ENCODE peak calls at places on chromosomes 1 and 21, in nine cellular contexts. One of them, this sample, is unnamed.

GRCh38 chr1:87642581-87643129 is 314.0 kb downstream of the LMO4 start:
- DNase-seq in right lobe of liver: no peak
- DNase-seq in neural crest cell: no peak
- DNase-seq in GM20000: no peak
- DNase-seq in astrocyte of the spinal cord: peak
- DNase-seq in AG09319: no peak
- DNase-seq in fibroblast of pulmonary artery: peak
- DNase-seq in progenitor cell of endocrine pancreas: no peak
- DNase-seq in bronchial epithelial cell: no peak
- DNase-seq in this sample: no peak

GRCh38 chr1:78383923-78384322 is 106.9 kb upstream of the PTGFR start:
- DNase-seq in right lobe of liver: no peak
- DNase-seq in neural crest cell: no peak
- DNase-seq in GM20000: no peak
- DNase-seq in astrocyte of the spinal cord: no peak
- DNase-seq in AG09319: no peak
- DNase-seq in fibroblast of pulmonary artery: peak
- DNase-seq in progenitor cell of endocrine pancreas: no peak
- DNase-seq in bronchial epithelial cell: peak
- DNase-seq in this sample: no peak

GRCh38 chr1:9687876-9688582 is 36.5 kb downstream of the PIK3CD start:
- DNase-seq in right lobe of liver: peak
- DNase-seq in neural crest cell: peak
- DNase-seq in GM20000: no peak
- DNase-seq in astrocyte of the spinal cord: peak
- DNase-seq in AG09319: no peak
- DNase-seq in fibroblast of pulmonary artery: peak
- DNase-seq in progenitor cell of endocrine pancreas: peak
- DNase-seq in bronchial epithelial cell: no peak
- DNase-seq in this sample: peak

GRCh38 chr1:208358681-208359080 is 114.5 kb upstream of the PLXNA2 start:
- DNase-seq in right lobe of liver: no peak
- DNase-seq in neural crest cell: no peak
- DNase-seq in GM20000: no peak
- DNase-seq in astrocyte of the spinal cord: no peak
- DNase-seq in AG09319: no peak
- DNase-seq in fibroblast of pulmonary artery: no peak
- DNase-seq in progenitor cell of endocrine pancreas: no peak
- DNase-seq in bronchial epithelial cell: no peak
- DNase-seq in this sample: no peak

GRCh38 chr1:172255223-172255560 is 165.3 kb upstream of the C1orf105 start:
- DNase-seq in right lobe of liver: no peak
- DNase-seq in neural crest cell: no peak
- DNase-seq in GM20000: no peak
- DNase-seq in astrocyte of the spinal cord: no peak
- DNase-seq in AG09319: no peak
- DNase-seq in fibroblast of pulmonary artery: no peak
- DNase-seq in progenitor cell of endocrine pancreas: no peak
- DNase-seq in bronchial epithelial cell: no peak
- DNase-seq in this sample: no peak

GRCh38 chr21:14977814-14978213 is 87.0 kb downstream of the NRIP1 start:
- DNase-seq in right lobe of liver: no peak
- DNase-seq in neural crest cell: no peak
- DNase-seq in GM20000: no peak
- DNase-seq in astrocyte of the spinal cord: no peak
- DNase-seq in AG09319: no peak
- DNase-seq in fibroblast of pulmonary artery: no peak
- DNase-seq in progenitor cell of endocrine pancreas: no peak
- DNase-seq in bronchial epithelial cell: no peak
- DNase-seq in this sample: no peak

GRCh38 chr21:18384771-18385170 is 18.8 kb downstream of the TMPRSS15 start:
- DNase-seq in right lobe of liver: no peak
- DNase-seq in neural crest cell: no peak
- DNase-seq in GM20000: no peak
- DNase-seq in astrocyte of the spinal cord: peak
- DNase-seq in AG09319: no peak
- DNase-seq in fibroblast of pulmonary artery: peak
- DNase-seq in progenitor cell of endocrine pancreas: no peak
- DNase-seq in bronchial epithelial cell: peak
- DNase-seq in this sample: no peak

GRCh38 chr1:231390071-231390470 is 32.0 kb downstream of the EGLN1 start:
- DNase-seq in right lobe of liver: no peak
- DNase-seq in neural crest cell: no peak
- DNase-seq in GM20000: no peak
- DNase-seq in astrocyte of the spinal cord: peak
- DNase-seq in AG09319: no peak
- DNase-seq in fibroblast of pulmonary artery: peak
- DNase-seq in progenitor cell of endocrine pancreas: no peak
- DNase-seq in bronchial epithelial cell: peak
- DNase-seq in this sample: no peak

GRCh38 chr1:66730462-66730861 is 21.8 kb upstream of the DYNLT5 start:
- DNase-seq in right lobe of liver: no peak
- DNase-seq in neural crest cell: no peak
- DNase-seq in GM20000: no peak
- DNase-seq in astrocyte of the spinal cord: no peak
- DNase-seq in AG09319: no peak
- DNase-seq in fibroblast of pulmonary artery: no peak
- DNase-seq in progenitor cell of endocrine pancreas: no peak
- DNase-seq in bronchial epithelial cell: no peak
- DNase-seq in this sample: no peak

GRCh38 chr1:12487520-12487919 is 130.5 kb downstream of the DHRS3 start:
- DNase-seq in right lobe of liver: no peak
- DNase-seq in neural crest cell: no peak
- DNase-seq in GM20000: no peak
- DNase-seq in astrocyte of the spinal cord: no peak
- DNase-seq in AG09319: no peak
- DNase-seq in fibroblast of pulmonary artery: no peak
- DNase-seq in progenitor cell of endocrine pancreas: no peak
- DNase-seq in bronchial epithelial cell: no peak
- DNase-seq in this sample: no peak

GRCh38 chr1:180484490-180484889 is 17.9 kb downstream of the ACBD6 start:
- DNase-seq in right lobe of liver: no peak
- DNase-seq in neural crest cell: no peak
- DNase-seq in GM20000: no peak
- DNase-seq in astrocyte of the spinal cord: no peak
- DNase-seq in AG09319: no peak
- DNase-seq in fibroblast of pulmonary artery: no peak
- DNase-seq in progenitor cell of endocrine pancreas: no peak
- DNase-seq in bronchial epithelial cell: no peak
- DNase-seq in this sample: no peak

GRCh38 chr1:17004466-17005364 is 7.0 kb downstream of the ATP13A2 start:
- DNase-seq in right lobe of liver: no peak
- DNase-seq in neural crest cell: no peak
- DNase-seq in GM20000: no peak
- DNase-seq in astrocyte of the spinal cord: no peak
- DNase-seq in AG09319: no peak
- DNase-seq in fibroblast of pulmonary artery: no peak
- DNase-seq in progenitor cell of endocrine pancreas: no peak
- DNase-seq in bronchial epithelial cell: no peak
- DNase-seq in this sample: no peak

DNA sequence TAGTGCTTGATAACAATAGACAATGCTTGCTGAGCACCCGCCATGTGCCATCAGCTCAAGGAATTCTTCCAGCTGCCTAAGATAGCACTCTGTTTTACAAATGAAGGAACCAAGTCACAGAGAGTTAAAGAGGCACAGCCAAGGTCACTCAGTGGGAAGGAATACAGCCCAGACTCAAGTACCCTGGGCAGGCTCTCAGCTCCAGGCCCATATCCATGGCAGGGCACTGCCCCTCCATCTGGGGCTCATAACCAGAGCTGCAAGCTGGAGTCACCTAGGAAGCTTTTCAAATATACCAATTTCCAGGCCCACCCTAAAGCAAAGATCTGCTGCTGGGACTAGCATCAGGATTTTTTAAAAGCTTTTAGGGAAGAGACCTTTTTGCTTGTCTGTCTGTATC is 1.6 kb downstream of the CLEC20A start:
- DNase-seq in right lobe of liver: no peak
- DNase-seq in neural crest cell: no peak
- DNase-seq in GM20000: no peak
- DNase-seq in astrocyte of the spinal cord: no peak
- DNase-seq in AG09319: no peak
- DNase-seq in fibroblast of pulmonary artery: no peak
- DNase-seq in progenitor cell of endocrine pancreas: no peak
- DNase-seq in bronchial epithelial cell: no peak
- DNase-seq in this sample: no peak
- TF ChIP-seq CTCF in right lobe of liver: no peak
- TF ChIP-seq CTCF in neural crest cell: no peak
- TF ChIP-seq CTCF in GM20000: no peak
- TF ChIP-seq CTCF in astrocyte of the spinal cord: no peak
- TF ChIP-seq CTCF in AG09319: no peak
- TF ChIP-seq CTCF in fibroblast of pulmonary artery: no peak
- TF ChIP-seq CTCF in progenitor cell of endocrine pancreas: no peak
- TF ChIP-seq CTCF in bronchial epithelial cell: no peak
- TF ChIP-seq CTCF in this sample: no peak

DNA sequence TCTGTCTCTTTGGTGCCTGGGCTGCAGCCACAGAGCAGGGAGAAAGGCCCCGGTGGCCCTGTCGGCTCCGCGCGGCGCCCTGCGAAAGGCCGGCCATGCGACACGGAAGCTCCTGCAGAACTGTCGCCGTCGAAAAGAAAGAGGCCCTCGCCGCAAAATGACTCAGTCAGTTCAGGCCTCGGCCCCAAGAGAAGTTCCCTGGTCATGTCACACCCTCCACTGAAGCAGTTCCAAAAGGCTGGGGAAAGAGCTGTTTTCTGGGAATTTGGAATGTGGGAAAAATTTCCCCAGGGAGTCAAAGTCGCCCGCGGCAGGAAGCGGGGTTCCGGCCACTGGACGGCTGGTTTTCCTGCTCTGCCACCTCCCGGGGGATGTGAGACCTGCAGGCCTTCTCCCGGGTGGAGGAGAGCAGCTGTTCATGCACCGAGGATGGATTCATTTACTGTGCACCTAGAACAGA is 115.8 kb upstream of the ZNF678 start:
- DNase-seq in right lobe of liver: peak
- DNase-seq in neural crest cell: peak
- DNase-seq in GM20000: no peak
- DNase-seq in astrocyte of the spinal cord: no peak
- DNase-seq in AG09319: no peak
- DNase-seq in fibroblast of pulmonary artery: peak
- DNase-seq in progenitor cell of endocrine pancreas: peak
- DNase-seq in bronchial epithelial cell: no peak
- DNase-seq in this sample: peak
- TF ChIP-seq CTCF in right lobe of liver: no peak
- TF ChIP-seq CTCF in neural crest cell: peak
- TF ChIP-seq CTCF in GM20000: no peak
- TF ChIP-seq CTCF in astrocyte of the spinal cord: peak
- TF ChIP-seq CTCF in AG09319: peak
- TF ChIP-seq CTCF in fibroblast of pulmonary artery: peak
- TF ChIP-seq CTCF in progenitor cell of endocrine pancreas: peak
- TF ChIP-seq CTCF in bronchial epithelial cell: peak
- TF ChIP-seq CTCF in this sample: peak

GRCh38 chr1:8376358-8376840 is 58.5 kb downstream of the SLC45A1 start:
- DNase-seq in right lobe of liver: no peak
- DNase-seq in neural crest cell: no peak
- DNase-seq in GM20000: no peak
- DNase-seq in astrocyte of the spinal cord: no peak
- DNase-seq in AG09319: no peak
- DNase-seq in fibroblast of pulmonary artery: no peak
- DNase-seq in progenitor cell of endocrine pancreas: no peak
- DNase-seq in bronchial epithelial cell: no peak
- DNase-seq in this sample: no peak

GRCh38 chr1:8373547-8374270 is 55.8 kb downstream of the SLC45A1 start:
- DNase-seq in right lobe of liver: peak
- DNase-seq in neural crest cell: no peak
- DNase-seq in GM20000: no peak
- DNase-seq in astrocyte of the spinal cord: peak
- DNase-seq in AG09319: no peak
- DNase-seq in fibroblast of pulmonary artery: peak
- DNase-seq in progenitor cell of endocrine pancreas: no peak
- DNase-seq in bronchial epithelial cell: peak
- DNase-seq in this sample: no peak

GRCh38 chr1:8377382-8377928 is 59.5 kb downstream of the SLC45A1 start:
- DNase-seq in right lobe of liver: no peak
- DNase-seq in neural crest cell: no peak
- DNase-seq in GM20000: no peak
- DNase-seq in astrocyte of the spinal cord: no peak
- DNase-seq in AG09319: no peak
- DNase-seq in fibroblast of pulmonary artery: no peak
- DNase-seq in progenitor cell of endocrine pancreas: no peak
- DNase-seq in bronchial epithelial cell: no peak
- DNase-seq in this sample: no peak

GRCh38 chr1:8374356-8374755 is 56.4 kb downstream of the SLC45A1 start:
- DNase-seq in right lobe of liver: no peak
- DNase-seq in neural crest cell: no peak
- DNase-seq in GM20000: no peak
- DNase-seq in astrocyte of the spinal cord: no peak
- DNase-seq in AG09319: no peak
- DNase-seq in fibroblast of pulmonary artery: no peak
- DNase-seq in progenitor cell of endocrine pancreas: no peak
- DNase-seq in bronchial epithelial cell: no peak
- DNase-seq in this sample: no peak

GRCh38 chr1:8374812-8375211 is 56.9 kb downstream of the SLC45A1 start:
- DNase-seq in right lobe of liver: no peak
- DNase-seq in neural crest cell: no peak
- DNase-seq in GM20000: no peak
- DNase-seq in astrocyte of the spinal cord: peak
- DNase-seq in AG09319: no peak
- DNase-seq in fibroblast of pulmonary artery: peak
- DNase-seq in progenitor cell of endocrine pancreas: no peak
- DNase-seq in bronchial epithelial cell: peak
- DNase-seq in this sample: no peak
- TF ChIP-seq CTCF in right lobe of liver: peak
- TF ChIP-seq CTCF in neural crest cell: peak
- TF ChIP-seq CTCF in GM20000: no peak
- TF ChIP-seq CTCF in astrocyte of the spinal cord: peak
- TF ChIP-seq CTCF in AG09319: peak
- TF ChIP-seq CTCF in fibroblast of pulmonary artery: peak
- TF ChIP-seq CTCF in progenitor cell of endocrine pancreas: peak
- TF ChIP-seq CTCF in bronchial epithelial cell: peak
- TF ChIP-seq CTCF in this sample: no peak

GRCh38 chr1:904271-904950 is 19.3 kb upstream of the SAMD11 start:
- DNase-seq in right lobe of liver: peak
- DNase-seq in neural crest cell: peak
- DNase-seq in GM20000: peak
- DNase-seq in astrocyte of the spinal cord: peak
- DNase-seq in AG09319: peak
- DNase-seq in fibroblast of pulmonary artery: peak
- DNase-seq in progenitor cell of endocrine pancreas: peak
- DNase-seq in bronchial epithelial cell: peak
- DNase-seq in this sample: peak
- TF ChIP-seq CTCF in right lobe of liver: peak
- TF ChIP-seq CTCF in neural crest cell: peak
- TF ChIP-seq CTCF in GM20000: peak
- TF ChIP-seq CTCF in astrocyte of the spinal cord: peak
- TF ChIP-seq CTCF in AG09319: peak
- TF ChIP-seq CTCF in fibroblast of pulmonary artery: peak
- TF ChIP-seq CTCF in progenitor cell of endocrine pancreas: peak
- TF ChIP-seq CTCF in bronchial epithelial cell: peak
- TF ChIP-seq CTCF in this sample: peak

This sample was measured in nephron progenitor cell.